ENCODE peak calls at places on chromosomes 16 and 17, in nine cellular contexts. O is GM10248, P is IMR-90, G is K562, M is iPS DF 6.9, D is HCT116, B is C1 segment of cervical spinal cord, A is neural crest cell, T is ureter. R is an unnamed sample.

GRCh38 chr17:64349949-64350348 is 40.7 kb downstream of the PECAM1 start:
- DNase-seq in B (no peak), M (no peak), T (no peak), A (no peak), O (no peak), P (no peak), G (no peak), D (no peak), R (peak)

GRCh38 chr16:17724242-17724898 is 253.6 kb upstream of the XYLT1 start:
- DNase-seq in T (no peak), B (no peak), M (no peak), O (no peak), A (no peak), G (no peak), D (no peak), P (peak), R (no peak)

GRCh38 chr17:76888661-76889060 is 20.5 kb downstream of the MGAT5B start:
- DNase-seq in B (no peak), T (no peak), D (no peak), G (peak), M (no peak), O (no peak), P (no peak), A (no peak), R (no peak)

GRCh38 chr16:84786605-84787302 is 33.0 kb upstream of the CRISPLD2 start:
- DNase-seq in A (no peak), M (no peak), P (no peak), D (no peak), O (no peak), G (no peak), B (no peak), T (no peak), R (no peak)

GRCh38 chr16:20901441-20902112 is 1.0 kb downstream of the LYRM1 start:
- DNase-seq in P (peak), O (peak), G (no peak), D (no peak), T (peak), M (no peak), B (peak), A (peak), R (peak)

GRCh38 chr17:41467546-41467945 is 360 bp upstream of the KRT32 start:
- DNase-seq in D (no peak), M (no peak), A (no peak), O (no peak), G (no peak), T (no peak), B (no peak), P (no peak), R (no peak)

GRCh38 chr17:78839173-78839761 is 1.3 kb downstream of the USP36 start:
- DNase-seq in T (no peak), B (no peak), P (peak), A (no peak), M (no peak), O (no peak), G (peak), D (no peak), R (peak)

GRCh38 chr16:49158029-49158642 is 123.5 kb downstream of the CBLN1 start:
- DNase-seq in D (peak), P (peak), M (peak), O (peak), T (no peak), A (peak), B (no peak), G (peak), R (peak)

GRCh38 chr17:2400474-2400866 is 390 bp downstream of the MNT start:
- DNase-seq in P (no peak), O (no peak), D (no peak), M (no peak), G (peak), T (no peak), A (peak), B (peak), R (peak)

GRCh38 chr17:32928527-32929287 is 754 bp downstream of the TMEM98 start:
- DNase-seq in O (no peak), G (no peak), D (no peak), T (no peak), M (no peak), A (no peak), B (no peak), P (peak), R (no peak)

GRCh38 chr17:43905985-43906852 is 1.1 kb downstream of the MPP2 start:
- DNase-seq in B (peak), D (no peak), P (peak), A (peak), T (peak), G (peak), O (no peak), M (no peak), R (no peak)

GRCh38 chr16:8740775-8741355 is 56.6 kb downstream of the TMEM186 start:
- DNase-seq in B (no peak), A (no peak), G (no peak), T (no peak), M (no peak), P (no peak), D (no peak), O (no peak), R (no peak)

GRCh38 chr17:36979585-36979941 is 30.8 kb downstream of the AATF start:
- DNase-seq in B (no peak), P (no peak), D (no peak), O (no peak), T (no peak), G (no peak), A (no peak), M (no peak), R (no peak)

GRCh38 chr16:12800751-12801308 is 2.9 kb downstream of the CPPED1 start:
- DNase-seq in B (no peak), D (no peak), T (no peak), P (no peak), O (no peak), A (no peak), G (no peak), M (no peak), R (no peak)

GRCh38 chr16:79172306-79172705 is 428.2 kb downstream of the MAF start:
- DNase-seq in O (no peak), M (no peak), T (no peak), G (no peak), B (no peak), D (no peak), P (no peak), A (no peak), R (no peak)

GRCh38 chr17:74732042-74732846 is 4.8 kb upstream of the RAB37 start:
- DNase-seq in O (no peak), D (no peak), P (no peak), T (no peak), B (no peak), M (no peak), G (no peak), A (no peak), R (no peak)

GRCh38 chr17:80639658-80640057 is 95.0 kb downstream of the RPTOR start:
- DNase-seq in P (no peak), O (no peak), B (no peak), D (no peak), T (no peak), A (no peak), G (no peak), M (no peak), R (no peak)

GRCh38 chr17:61475726-61476125 is 23.5 kb downstream of the TBX4 start:
- DNase-seq in M (no peak), B (no peak), D (no peak), P (peak), O (no peak), A (no peak), T (no peak), G (no peak), R (no peak)

GRCh38 chr16:15643453-15644305 is 725 bp upstream of the MARF1 start:
- DNase-seq in G (no peak), O (no peak), D (peak), M (no peak), B (peak), A (peak), T (no peak), P (peak), R (peak)

GRCh38 chr16:55015181-55015913 is 84.7 kb downstream of the IRX5 start:
- DNase-seq in O (no peak), B (no peak), A (no peak), D (no peak), T (no peak), M (no peak), P (no peak), G (no peak), R (no peak)